ENCODE peak calls at places on chromosomes 5 and 9, in six cellular contexts. U, W, R, J, Q and I are unnamed samples.

GRCh38 chr9:121350993-121351561 is 19.0 kb downstream of the STOM start:
- DNase-seq in J (no peak), R (no peak), W (no peak), U (peak; percentile 38), Q (peak; percentile 28), I (peak; percentile 75)

GRCh38 chr5:157116483-157116954 is 7.7 kb upstream of the HAVCR2 start:
- DNase-seq in J (no peak), U (no peak), R (peak; percentile 63), Q (no peak), W (no peak), I (no peak)

GRCh38 chr5:107554776-107555424 is 115.8 kb downstream of the EFNA5 start:
- DNase-seq in Q (no peak), R (no peak), W (no peak), U (no peak), J (no peak), I (no peak)

GRCh38 chr5:109249126-109249525 is 160.6 kb downstream of the PJA2 start:
- DNase-seq in J (no peak), Q (no peak), U (no peak), W (no peak), R (no peak), I (no peak)

GRCh38 chr9:14179449-14179848 is 134.5 kb downstream of the NFIB start:
- DNase-seq in Q (no peak), R (no peak), W (peak; percentile 56), J (no peak), U (peak; percentile 26), I (peak; percentile 44)

GRCh38 chr9:35114921-35115341 is 731 bp downstream of the ATOSB start:
- DNase-seq in Q (no peak), U (no peak), W (no peak), R (no peak), J (no peak), I (no peak)

GRCh38 chr5:34043099-34043876 is at the start of gene C1QTNF3:
- DNase-seq in U (no peak), R (no peak), W (no peak), Q (no peak), J (no peak), I (no peak)

GRCh38 chr9:115063058-115063850 is 54.7 kb downstream of the TNC start:
- DNase-seq in Q (no peak), U (no peak), R (no peak), W (no peak), J (peak; percentile 5), I (no peak)

GRCh38 chr9:133477992-133478850 is 678 bp downstream of the SLC2A6 start:
- DNase-seq in W (peak; percentile 52), Q (no peak), J (no peak), U (no peak), R (no peak), I (no peak)

GRCh38 chr9:138112090-138112748 is 234.6 kb downstream of the CACNA1B start:
- DNase-seq in W (no peak), J (no peak), Q (no peak), U (no peak), R (no peak), I (no peak)

GRCh38 chr5:152256580-152256979 is 148.5 kb downstream of the NMUR2 start:
- DNase-seq in J (no peak), W (no peak), U (no peak), R (no peak), Q (no peak), I (no peak)

GRCh38 chr9:102911185-102911584 is 83.9 kb upstream of the CYLC2 start:
- DNase-seq in Q (no peak), W (no peak), U (no peak), R (no peak), J (no peak), I (no peak)

GRCh38 chr9:134403292-134403681 is 77.0 kb downstream of the RXRA start:
- DNase-seq in U (no peak), J (no peak), W (no peak), R (no peak), Q (no peak), I (no peak)

GRCh38 chr9:129012343-129012742 is 15.8 kb downstream of the SH3GLB2 start:
- DNase-seq in Q (no peak), R (no peak), J (no peak), U (no peak), W (no peak), I (no peak)

GRCh38 chr5:6202615-6203365 is 175.6 kb downstream of the MED10 start:
- DNase-seq in J (peak; percentile 19), W (peak; percentile 19), U (no peak), R (no peak), Q (peak; percentile 58), I (no peak)

GRCh38 chr9:127455299-127455992 is 4.1 kb downstream of the LRSAM1 start:
- DNase-seq in Q (peak; percentile 55), U (no peak), J (no peak), W (no peak), R (no peak), I (peak; percentile 60)
- TF ChIP-seq JUND in Q (no peak), U (no peak), J (no peak), W (no peak), R (no peak), I (no peak)

GRCh38 chr5:141373673-141374317 is at the start of gene PCDHGA6:
- DNase-seq in R (no peak), W (no peak), U (no peak), Q (no peak), J (no peak), I (peak; percentile 55)
- TF ChIP-seq JUND in R (no peak), W (no peak), U (no peak), Q (no peak), J (no peak), I (no peak)

GRCh38 chr5:133675376-133676154 is 63.2 kb upstream of the FSTL4 start:
- DNase-seq in J (no peak), R (no peak), Q (no peak), U (no peak), W (no peak), I (peak; percentile 10)

GRCh38 chr5:133680830-133681555 is 68.7 kb upstream of the FSTL4 start:
- DNase-seq in J (no peak), U (no peak), Q (no peak), R (no peak), W (no peak), I (no peak)

GRCh38 chr5:133681896-133682295 is 69.6 kb upstream of the FSTL4 start:
- DNase-seq in U (no peak), W (no peak), J (no peak), Q (no peak), R (no peak), I (no peak)

GRCh38 chr5:133682496-133682895 is 70.2 kb upstream of the FSTL4 start:
- DNase-seq in Q (no peak), W (no peak), U (no peak), J (no peak), R (no peak), I (no peak)

GRCh38 chr5:133679534-133679933 is 67.2 kb upstream of the FSTL4 start:
- DNase-seq in R (no peak), Q (no peak), W (no peak), J (no peak), U (no peak), I (no peak)
- TF ChIP-seq JUND in R (no peak), Q (no peak), W (no peak), J (no peak), U (no peak), I (no peak)

GRCh38 chr9:130939405-130939941 is 426 bp upstream of the FIBCD1 start:
- DNase-seq in Q (no peak), W (no peak), R (no peak), U (no peak), J (no peak), I (no peak)

GRCh38 chr9:130942084-130942483 is 3.0 kb upstream of the FIBCD1 start:
- DNase-seq in R (no peak), U (no peak), W (no peak), J (no peak), Q (peak; percentile 55), I (no peak)

GRCh38 chr9:130940023-130940549 is 1.0 kb upstream of the FIBCD1 start:
- DNase-seq in J (no peak), U (no peak), W (no peak), Q (peak; percentile 62), R (no peak), I (no peak)

GRCh38 chr9:130942679-130943078 is 3.6 kb upstream of the FIBCD1 start:
- DNase-seq in J (no peak), Q (no peak), W (no peak), U (no peak), R (no peak), I (no peak)

DNA sequence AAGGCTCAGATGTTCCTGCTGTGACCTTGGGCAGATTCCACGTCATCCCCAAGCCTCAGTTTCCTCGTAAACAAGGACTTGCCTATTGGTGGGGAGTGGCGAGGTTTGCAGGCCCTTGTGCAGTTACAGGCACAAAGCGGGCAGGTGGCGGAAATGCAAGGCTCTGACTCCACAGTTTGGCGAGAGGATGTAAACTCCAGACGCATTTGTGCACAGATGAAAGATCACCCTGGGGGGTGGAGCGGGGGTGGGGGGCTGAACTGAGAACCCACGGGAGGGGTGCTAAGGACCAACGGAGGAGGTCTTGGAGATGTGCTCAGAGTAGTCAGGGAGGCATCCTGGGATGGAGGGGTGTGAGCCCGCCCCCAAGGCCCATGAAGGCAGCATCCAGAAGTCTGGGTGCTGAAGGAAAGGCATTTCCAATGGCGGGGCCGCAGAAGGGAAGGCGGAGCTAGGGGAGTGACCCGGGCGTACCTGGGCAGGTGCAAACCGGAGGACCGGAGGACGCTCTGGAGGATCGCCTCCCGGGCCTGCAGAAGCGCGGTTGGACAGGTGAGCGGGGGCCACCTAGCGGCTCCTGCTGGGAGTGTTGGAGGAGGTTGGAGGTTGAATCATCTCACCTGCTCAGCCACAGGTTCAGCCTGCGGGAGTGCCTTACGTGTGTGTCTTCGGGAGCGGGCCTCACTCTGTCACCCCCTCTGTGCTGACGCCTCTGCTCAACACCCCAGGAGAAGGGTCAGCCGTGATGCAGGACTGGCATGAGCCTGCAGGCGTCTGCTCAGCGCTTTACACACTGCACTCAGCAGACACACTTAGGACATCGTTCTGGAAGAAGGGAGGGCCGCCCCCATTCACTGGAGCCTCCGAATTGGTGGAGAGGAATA is 1.9 kb upstream of the FIBCD1 start:
- DNase-seq in R (no peak), W (peak; percentile 47), Q (peak; percentile 63), U (peak; percentile 75), J (peak; percentile 85), I (peak; percentile 99)
- TF ChIP-seq JUND in R (no peak), W (no peak), Q (no peak), U (no peak), J (peak; percentile 8), I (no peak)

DNA sequence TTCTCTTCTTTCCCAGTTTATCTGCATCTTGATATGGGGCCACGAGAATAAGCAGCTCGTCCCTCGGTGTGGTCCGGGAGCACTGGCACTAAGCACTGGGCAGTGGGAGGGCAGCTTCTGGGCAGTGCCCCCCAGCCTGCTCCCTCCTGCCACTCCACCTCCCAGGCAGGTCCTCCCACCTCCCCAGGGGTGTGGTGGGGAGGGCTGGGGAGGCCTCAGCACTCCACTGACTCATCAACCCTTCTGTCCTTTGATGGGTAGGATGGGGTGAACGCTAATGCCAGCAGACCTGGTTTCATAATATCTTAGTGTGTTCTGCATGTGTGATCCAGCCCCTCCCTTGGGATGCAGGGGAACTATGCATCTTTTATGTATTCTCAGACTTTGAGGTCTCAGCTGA is 62.2 kb upstream of the GNE start:
- DNase-seq in U (no peak), Q (no peak), J (no peak), W (no peak), R (no peak), I (no peak)
- TF ChIP-seq JUND in U (no peak), Q (no peak), J (no peak), W (no peak), R (no peak), I (no peak)

DNA sequence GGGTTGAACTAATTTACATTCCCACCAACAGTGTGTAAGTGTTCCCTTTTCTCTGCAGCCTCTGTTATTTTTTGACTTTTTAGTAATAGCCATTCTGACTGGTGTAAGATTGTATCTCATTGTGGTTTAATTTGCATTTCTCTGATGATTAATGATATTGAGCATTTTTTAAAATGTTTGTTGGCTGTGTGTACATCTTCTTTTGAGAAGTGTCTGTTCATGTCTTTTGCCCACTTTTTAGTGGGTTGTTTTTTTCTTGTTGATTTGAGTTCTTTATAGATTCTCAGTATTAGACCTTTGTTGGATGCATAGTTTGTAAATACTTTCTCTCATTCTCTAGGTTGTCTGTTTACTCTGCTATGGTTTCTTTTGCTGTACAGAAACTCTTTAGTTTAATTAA is 101.6 kb downstream of the NIPBL start:
- DNase-seq in J (no peak), Q (no peak), W (no peak), R (no peak), U (no peak), I (no peak)
- TF ChIP-seq JUND in J (no peak), Q (no peak), W (no peak), R (no peak), U (no peak), I (no peak)